ENCODE peak calls at places on chromosomes 13 and 19, in ten cellular contexts. One of them, this sample, is unnamed.

GRCh38 chr13:43122706-43123268 is 99.4 kb downstream of the DNAJC15 start:
- DNase-seq in GOT3: no peak
- DNase-seq in activated CD4-positive, CD25-positive, alpha-beta regulatory T cell treated with anti-CD3 and anti-CD28 coated beads, Interleukin-2, amount 50 U/mL, for 16 hours: no peak
- DNase-seq in nucleus accumbens: no peak
- DNase-seq in NAMALWA: no peak
- DNase-seq in left colon: no peak
- DNase-seq in activated naive CD8-positive, alpha-beta T cell treated with anti-CD3 and anti-CD28 coated beads, Interleukin-2, amount 50 U/mL, for 24 hours: no peak
- DNase-seq in MV-4-11: no peak
- DNase-seq in LHCN-M2: no peak
- DNase-seq in neural progenitor cell: peak
- DNase-seq in this sample: no peak

GRCh38 chr19:33350538-33351309 is 22.8 kb upstream of the CEBPG start:
- DNase-seq in activated CD4-positive, CD25-positive, alpha-beta regulatory T cell treated with anti-CD3 and anti-CD28 coated beads, Interleukin-2, amount 50 U/mL, for 16 hours: no peak
- DNase-seq in neural progenitor cell: no peak
- DNase-seq in LHCN-M2: peak
- DNase-seq in MV-4-11: no peak
- DNase-seq in nucleus accumbens: no peak
- DNase-seq in GOT3: peak
- DNase-seq in left colon: no peak
- DNase-seq in NAMALWA: no peak
- DNase-seq in activated naive CD8-positive, alpha-beta T cell treated with anti-CD3 and anti-CD28 coated beads, Interleukin-2, amount 50 U/mL, for 24 hours: no peak
- DNase-seq in this sample: no peak

GRCh38 chr13:111886217-111886945 is 180.6 kb upstream of the SOX1 start:
- DNase-seq in left colon: no peak
- DNase-seq in activated CD4-positive, CD25-positive, alpha-beta regulatory T cell treated with anti-CD3 and anti-CD28 coated beads, Interleukin-2, amount 50 U/mL, for 16 hours: no peak
- DNase-seq in NAMALWA: no peak
- DNase-seq in GOT3: no peak
- DNase-seq in nucleus accumbens: no peak
- DNase-seq in MV-4-11: no peak
- DNase-seq in activated naive CD8-positive, alpha-beta T cell treated with anti-CD3 and anti-CD28 coated beads, Interleukin-2, amount 50 U/mL, for 24 hours: no peak
- DNase-seq in LHCN-M2: no peak
- DNase-seq in neural progenitor cell: no peak
- DNase-seq in this sample: no peak

GRCh38 chr13:50707533-50708096 is 135.9 kb downstream of the DLEU7 start:
- DNase-seq in activated CD4-positive, CD25-positive, alpha-beta regulatory T cell treated with anti-CD3 and anti-CD28 coated beads, Interleukin-2, amount 50 U/mL, for 16 hours: no peak
- DNase-seq in neural progenitor cell: no peak
- DNase-seq in activated naive CD8-positive, alpha-beta T cell treated with anti-CD3 and anti-CD28 coated beads, Interleukin-2, amount 50 U/mL, for 24 hours: no peak
- DNase-seq in NAMALWA: no peak
- DNase-seq in GOT3: no peak
- DNase-seq in left colon: no peak
- DNase-seq in MV-4-11: peak
- DNase-seq in LHCN-M2: no peak
- DNase-seq in nucleus accumbens: no peak
- DNase-seq in this sample: no peak

GRCh38 chr19:41449079-41449864 is 6.3 kb downstream of the ERICH4 start:
- DNase-seq in NAMALWA: peak
- DNase-seq in activated naive CD8-positive, alpha-beta T cell treated with anti-CD3 and anti-CD28 coated beads, Interleukin-2, amount 50 U/mL, for 24 hours: peak
- DNase-seq in activated CD4-positive, CD25-positive, alpha-beta regulatory T cell treated with anti-CD3 and anti-CD28 coated beads, Interleukin-2, amount 50 U/mL, for 16 hours: peak
- DNase-seq in left colon: peak
- DNase-seq in neural progenitor cell: peak
- DNase-seq in MV-4-11: peak
- DNase-seq in nucleus accumbens: peak
- DNase-seq in LHCN-M2: peak
- DNase-seq in GOT3: peak
- DNase-seq in this sample: peak

GRCh38 chr19:6065685-6066365 is 44.5 kb downstream of the RFX2 start:
- DNase-seq in NAMALWA: no peak
- DNase-seq in neural progenitor cell: no peak
- DNase-seq in MV-4-11: peak
- DNase-seq in left colon: peak
- DNase-seq in nucleus accumbens: no peak
- DNase-seq in activated naive CD8-positive, alpha-beta T cell treated with anti-CD3 and anti-CD28 coated beads, Interleukin-2, amount 50 U/mL, for 24 hours: peak
- DNase-seq in GOT3: no peak
- DNase-seq in LHCN-M2: peak
- DNase-seq in activated CD4-positive, CD25-positive, alpha-beta regulatory T cell treated with anti-CD3 and anti-CD28 coated beads, Interleukin-2, amount 50 U/mL, for 16 hours: no peak
- DNase-seq in this sample: peak

GRCh38 chr13:87122551-87122950 is 548.6 kb upstream of the SLITRK5 start:
- DNase-seq in GOT3: no peak
- DNase-seq in nucleus accumbens: no peak
- DNase-seq in neural progenitor cell: no peak
- DNase-seq in left colon: no peak
- DNase-seq in activated CD4-positive, CD25-positive, alpha-beta regulatory T cell treated with anti-CD3 and anti-CD28 coated beads, Interleukin-2, amount 50 U/mL, for 16 hours: no peak
- DNase-seq in MV-4-11: peak
- DNase-seq in activated naive CD8-positive, alpha-beta T cell treated with anti-CD3 and anti-CD28 coated beads, Interleukin-2, amount 50 U/mL, for 24 hours: no peak
- DNase-seq in NAMALWA: no peak
- DNase-seq in LHCN-M2: peak
- DNase-seq in this sample: no peak

GRCh38 chr19:44892932-44893331 is 1.9 kb downstream of the TOMM40 start:
- DNase-seq in GOT3: no peak
- DNase-seq in neural progenitor cell: no peak
- DNase-seq in MV-4-11: no peak
- DNase-seq in NAMALWA: no peak
- DNase-seq in nucleus accumbens: no peak
- DNase-seq in LHCN-M2: no peak
- DNase-seq in activated naive CD8-positive, alpha-beta T cell treated with anti-CD3 and anti-CD28 coated beads, Interleukin-2, amount 50 U/mL, for 24 hours: no peak
- DNase-seq in left colon: no peak
- DNase-seq in activated CD4-positive, CD25-positive, alpha-beta regulatory T cell treated with anti-CD3 and anti-CD28 coated beads, Interleukin-2, amount 50 U/mL, for 16 hours: no peak
- DNase-seq in this sample: no peak

GRCh38 chr19:18539372-18539771 is 4.0 kb downstream of the FKBP8 start:
- DNase-seq in MV-4-11: no peak
- DNase-seq in activated CD4-positive, CD25-positive, alpha-beta regulatory T cell treated with anti-CD3 and anti-CD28 coated beads, Interleukin-2, amount 50 U/mL, for 16 hours: no peak
- DNase-seq in left colon: no peak
- DNase-seq in activated naive CD8-positive, alpha-beta T cell treated with anti-CD3 and anti-CD28 coated beads, Interleukin-2, amount 50 U/mL, for 24 hours: no peak
- DNase-seq in NAMALWA: no peak
- DNase-seq in GOT3: no peak
- DNase-seq in neural progenitor cell: no peak
- DNase-seq in nucleus accumbens: no peak
- DNase-seq in LHCN-M2: no peak
- DNase-seq in this sample: no peak

GRCh38 chr19:8638078-8638619 is 7.7 kb downstream of the NFILZ start:
- DNase-seq in activated CD4-positive, CD25-positive, alpha-beta regulatory T cell treated with anti-CD3 and anti-CD28 coated beads, Interleukin-2, amount 50 U/mL, for 16 hours: no peak
- DNase-seq in NAMALWA: no peak
- DNase-seq in LHCN-M2: no peak
- DNase-seq in MV-4-11: peak
- DNase-seq in left colon: no peak
- DNase-seq in neural progenitor cell: no peak
- DNase-seq in activated naive CD8-positive, alpha-beta T cell treated with anti-CD3 and anti-CD28 coated beads, Interleukin-2, amount 50 U/mL, for 24 hours: no peak
- DNase-seq in GOT3: no peak
- DNase-seq in nucleus accumbens: no peak
- DNase-seq in this sample: no peak

GRCh38 chr19:5672708-5673459 is 7.4 kb downstream of the MICOS13 start:
- DNase-seq in nucleus accumbens: no peak
- DNase-seq in MV-4-11: peak
- DNase-seq in activated CD4-positive, CD25-positive, alpha-beta regulatory T cell treated with anti-CD3 and anti-CD28 coated beads, Interleukin-2, amount 50 U/mL, for 16 hours: no peak
- DNase-seq in activated naive CD8-positive, alpha-beta T cell treated with anti-CD3 and anti-CD28 coated beads, Interleukin-2, amount 50 U/mL, for 24 hours: no peak
- DNase-seq in NAMALWA: no peak
- DNase-seq in neural progenitor cell: no peak
- DNase-seq in left colon: no peak
- DNase-seq in GOT3: no peak
- DNase-seq in LHCN-M2: no peak
- DNase-seq in this sample: no peak

GRCh38 chr13:106117640-106118039 is 417.8 kb downstream of the EFNB2 start:
- DNase-seq in neural progenitor cell: no peak
- DNase-seq in NAMALWA: no peak
- DNase-seq in activated naive CD8-positive, alpha-beta T cell treated with anti-CD3 and anti-CD28 coated beads, Interleukin-2, amount 50 U/mL, for 24 hours: no peak
- DNase-seq in activated CD4-positive, CD25-positive, alpha-beta regulatory T cell treated with anti-CD3 and anti-CD28 coated beads, Interleukin-2, amount 50 U/mL, for 16 hours: no peak
- DNase-seq in left colon: no peak
- DNase-seq in GOT3: no peak
- DNase-seq in MV-4-11: no peak
- DNase-seq in LHCN-M2: no peak
- DNase-seq in nucleus accumbens: no peak
- DNase-seq in this sample: no peak

GRCh38 chr19:2048104-2048958 is 2.7 kb downstream of the MKNK2 start:
- DNase-seq in left colon: no peak
- DNase-seq in LHCN-M2: no peak
- DNase-seq in nucleus accumbens: no peak
- DNase-seq in activated CD4-positive, CD25-positive, alpha-beta regulatory T cell treated with anti-CD3 and anti-CD28 coated beads, Interleukin-2, amount 50 U/mL, for 16 hours: no peak
- DNase-seq in activated naive CD8-positive, alpha-beta T cell treated with anti-CD3 and anti-CD28 coated beads, Interleukin-2, amount 50 U/mL, for 24 hours: no peak
- DNase-seq in MV-4-11: no peak
- DNase-seq in neural progenitor cell: no peak
- DNase-seq in NAMALWA: no peak
- DNase-seq in GOT3: no peak
- DNase-seq in this sample: no peak

GRCh38 chr13:46655727-46656180 is 102.8 kb downstream of the LRCH1 start:
- DNase-seq in activated naive CD8-positive, alpha-beta T cell treated with anti-CD3 and anti-CD28 coated beads, Interleukin-2, amount 50 U/mL, for 24 hours: no peak
- DNase-seq in GOT3: no peak
- DNase-seq in nucleus accumbens: no peak
- DNase-seq in LHCN-M2: no peak
- DNase-seq in activated CD4-positive, CD25-positive, alpha-beta regulatory T cell treated with anti-CD3 and anti-CD28 coated beads, Interleukin-2, amount 50 U/mL, for 16 hours: no peak
- DNase-seq in left colon: no peak
- DNase-seq in NAMALWA: no peak
- DNase-seq in neural progenitor cell: peak
- DNase-seq in MV-4-11: no peak
- DNase-seq in this sample: no peak

GRCh38 chr13:65656740-65657329 is 1573.3 kb downstream of the PCDH9 start:
- DNase-seq in GOT3: no peak
- DNase-seq in activated CD4-positive, CD25-positive, alpha-beta regulatory T cell treated with anti-CD3 and anti-CD28 coated beads, Interleukin-2, amount 50 U/mL, for 16 hours: no peak
- DNase-seq in MV-4-11: no peak
- DNase-seq in left colon: no peak
- DNase-seq in activated naive CD8-positive, alpha-beta T cell treated with anti-CD3 and anti-CD28 coated beads, Interleukin-2, amount 50 U/mL, for 24 hours: no peak
- DNase-seq in nucleus accumbens: no peak
- DNase-seq in LHCN-M2: peak
- DNase-seq in neural progenitor cell: no peak
- DNase-seq in NAMALWA: peak
- DNase-seq in this sample: no peak

GRCh38 chr19:9857920-9858746 is 23.0 kb downstream of the PIN1 start:
- DNase-seq in nucleus accumbens: no peak
- DNase-seq in MV-4-11: peak
- DNase-seq in LHCN-M2: no peak
- DNase-seq in NAMALWA: no peak
- DNase-seq in activated CD4-positive, CD25-positive, alpha-beta regulatory T cell treated with anti-CD3 and anti-CD28 coated beads, Interleukin-2, amount 50 U/mL, for 16 hours: no peak
- DNase-seq in left colon: no peak
- DNase-seq in GOT3: no peak
- DNase-seq in neural progenitor cell: no peak
- DNase-seq in activated naive CD8-positive, alpha-beta T cell treated with anti-CD3 and anti-CD28 coated beads, Interleukin-2, amount 50 U/mL, for 24 hours: no peak
- DNase-seq in this sample: no peak

GRCh38 chr13:26551255-26551654 is 6.2 kb upstream of the WASF3 start:
- DNase-seq in GOT3: no peak
- DNase-seq in MV-4-11: no peak
- DNase-seq in LHCN-M2: no peak
- DNase-seq in left colon: no peak
- DNase-seq in neural progenitor cell: no peak
- DNase-seq in nucleus accumbens: no peak
- DNase-seq in activated naive CD8-positive, alpha-beta T cell treated with anti-CD3 and anti-CD28 coated beads, Interleukin-2, amount 50 U/mL, for 24 hours: no peak
- DNase-seq in NAMALWA: no peak
- DNase-seq in activated CD4-positive, CD25-positive, alpha-beta regulatory T cell treated with anti-CD3 and anti-CD28 coated beads, Interleukin-2, amount 50 U/mL, for 16 hours: no peak
- DNase-seq in this sample: no peak

GRCh38 chr13:80742027-80742426 is 401.1 kb upstream of the SPRY2 start:
- DNase-seq in neural progenitor cell: no peak
- DNase-seq in nucleus accumbens: no peak
- DNase-seq in activated CD4-positive, CD25-positive, alpha-beta regulatory T cell treated with anti-CD3 and anti-CD28 coated beads, Interleukin-2, amount 50 U/mL, for 16 hours: no peak
- DNase-seq in left colon: no peak
- DNase-seq in NAMALWA: no peak
- DNase-seq in LHCN-M2: peak
- DNase-seq in GOT3: no peak
- DNase-seq in activated naive CD8-positive, alpha-beta T cell treated with anti-CD3 and anti-CD28 coated beads, Interleukin-2, amount 50 U/mL, for 24 hours: no peak
- DNase-seq in MV-4-11: peak
- DNase-seq in this sample: no peak

GRCh38 chr19:46603195-46603637 is 2.1 kb downstream of the CALM3 start:
- DNase-seq in activated naive CD8-positive, alpha-beta T cell treated with anti-CD3 and anti-CD28 coated beads, Interleukin-2, amount 50 U/mL, for 24 hours: no peak
- DNase-seq in activated CD4-positive, CD25-positive, alpha-beta regulatory T cell treated with anti-CD3 and anti-CD28 coated beads, Interleukin-2, amount 50 U/mL, for 16 hours: no peak
- DNase-seq in nucleus accumbens: no peak
- DNase-seq in MV-4-11: no peak
- DNase-seq in left colon: peak
- DNase-seq in NAMALWA: no peak
- DNase-seq in GOT3: no peak
- DNase-seq in LHCN-M2: no peak
- DNase-seq in neural progenitor cell: no peak
- DNase-seq in this sample: no peak

GRCh38 chr13:99356216-99357089 is 49.3 kb upstream of the GPR183 start:
- DNase-seq in neural progenitor cell: no peak
- DNase-seq in NAMALWA: peak
- DNase-seq in GOT3: no peak
- DNase-seq in MV-4-11: peak
- DNase-seq in activated naive CD8-positive, alpha-beta T cell treated with anti-CD3 and anti-CD28 coated beads, Interleukin-2, amount 50 U/mL, for 24 hours: no peak
- DNase-seq in nucleus accumbens: no peak
- DNase-seq in activated CD4-positive, CD25-positive, alpha-beta regulatory T cell treated with anti-CD3 and anti-CD28 coated beads, Interleukin-2, amount 50 U/mL, for 16 hours: peak
- DNase-seq in left colon: no peak
- DNase-seq in LHCN-M2: peak
- DNase-seq in this sample: no peak

GRCh38 chr19:44891016-44891882 is at the start of gene TOMM40:
- DNase-seq in activated CD4-positive, CD25-positive, alpha-beta regulatory T cell treated with anti-CD3 and anti-CD28 coated beads, Interleukin-2, amount 50 U/mL, for 16 hours: no peak
- DNase-seq in NAMALWA: peak
- DNase-seq in activated naive CD8-positive, alpha-beta T cell treated with anti-CD3 and anti-CD28 coated beads, Interleukin-2, amount 50 U/mL, for 24 hours: peak
- DNase-seq in neural progenitor cell: peak
- DNase-seq in GOT3: no peak
- DNase-seq in MV-4-11: peak
- DNase-seq in LHCN-M2: peak
- DNase-seq in nucleus accumbens: no peak
- DNase-seq in left colon: no peak
- DNase-seq in this sample: peak

GRCh38 chr19:19597809-19598306 is 20.6 kb downstream of the PBX4 start:
- DNase-seq in NAMALWA: no peak
- DNase-seq in LHCN-M2: no peak
- DNase-seq in activated CD4-positive, CD25-positive, alpha-beta regulatory T cell treated with anti-CD3 and anti-CD28 coated beads, Interleukin-2, amount 50 U/mL, for 16 hours: peak
- DNase-seq in MV-4-11: peak
- DNase-seq in GOT3: no peak
- DNase-seq in neural progenitor cell: no peak
- DNase-seq in activated naive CD8-positive, alpha-beta T cell treated with anti-CD3 and anti-CD28 coated beads, Interleukin-2, amount 50 U/mL, for 24 hours: peak
- DNase-seq in left colon: no peak
- DNase-seq in nucleus accumbens: no peak
- DNase-seq in this sample: peak